ENCODE peak calls at places on chromosomes 4 and X, in ten cellular contexts. B is Peyer's patch, S is cardiac fibroblast, A is IMR-90, G is lower leg skin, I is A549, D is HFF-Myc, O is RWPE2, J is suprapubic skin, P is tibial nerve. N is an unnamed sample.

GRCh38 chr4:65968873-65969272 is 298.6 kb upstream of the EPHA5 start:
- DNase-seq in J (no peak), P (no peak), A (no peak), I (peak), G (no peak), D (no peak), S (peak), O (no peak), B (no peak), N (peak)

GRCh38 chr4:179941911-179942310 is 2301.3 kb upstream of the TENM3 start:
- DNase-seq in I (no peak), P (no peak), A (no peak), D (no peak), J (no peak), B (no peak), G (no peak), O (no peak), S (no peak), N (no peak)

GRCh38 chr4:140673729-140674128 is 82.5 kb downstream of the TBC1D9 start:
- DNase-seq in J (no peak), I (no peak), P (no peak), G (no peak), A (peak), D (peak), B (no peak), S (no peak), O (no peak), N (peak)

GRCh38 chr4:56544573-56545131 is 39.1 kb downstream of the ARL9 start:
- DNase-seq in D (peak), P (peak), G (peak), J (peak), A (peak), S (peak), O (peak), I (peak), B (peak), N (peak)

GRCh38 chr4:2497324-2497723 is 28.4 kb downstream of the RNF4 start:
- DNase-seq in G (no peak), I (no peak), D (no peak), B (no peak), O (no peak), S (no peak), J (no peak), P (no peak), A (no peak), N (no peak)

GRCh38 chr4:42151568-42152506 is 618 bp downstream of the BEND4 start:
- DNase-seq in A (no peak), S (no peak), G (no peak), O (no peak), I (no peak), J (no peak), D (no peak), P (no peak), B (peak), N (no peak)

GRCh38 chr4:88134536-88135361 is 23.7 kb downstream of the ABCG2 start:
- DNase-seq in G (no peak), O (no peak), D (no peak), S (no peak), A (no peak), I (peak), B (peak), P (no peak), J (no peak), N (no peak)

GRCh38 chr4:38728651-38729141 is 54.1 kb downstream of the TLR10 start:
- DNase-seq in J (no peak), B (peak), P (no peak), A (no peak), S (no peak), O (no peak), G (no peak), I (peak), D (no peak), N (no peak)

GRCh38 chrX:13036896-13037295 is 7.5 kb downstream of the FAM9C start:
- DNase-seq in D (no peak), G (no peak), P (no peak), J (no peak), O (no peak), I (no peak), S (no peak), B (no peak), A (no peak), N (no peak)

GRCh38 chr4:132827522-132827921 is 321.6 kb upstream of the PCDH10 start:
- DNase-seq in S (no peak), G (no peak), O (no peak), B (no peak), P (no peak), J (no peak), I (no peak), D (no peak), A (no peak), N (no peak)

DNA sequence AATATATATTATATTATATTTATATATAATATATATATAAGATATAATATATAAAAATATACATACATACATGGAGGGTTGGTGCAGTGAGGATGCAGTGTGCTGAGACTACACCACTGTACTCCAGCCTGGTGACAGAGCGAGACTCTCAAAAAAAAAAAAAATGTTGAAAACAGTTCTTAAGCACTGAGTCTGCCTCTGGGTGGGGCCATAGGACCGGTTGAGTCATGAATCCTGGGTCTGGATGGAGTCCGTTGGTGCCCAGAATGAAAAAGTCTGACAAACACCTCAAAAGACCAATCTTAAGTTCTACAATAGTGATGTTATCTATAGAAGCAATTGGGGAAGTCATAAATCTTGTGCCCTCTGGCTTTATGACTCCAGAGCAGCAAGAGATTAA is 70.5 kb downstream of the FGFBP1 start:
- DNase-seq in B (no peak), O (no peak), A (no peak), J (no peak), G (peak), I (peak), S (peak), P (no peak), D (no peak), N (peak)
- H3K4me3 ChIP-seq in B (no peak), O (no peak), A (no peak), J (no peak), G (no peak), I (no peak), S (no peak), P (no peak), D (no peak), N (no peak)

GRCh38 chrX:38018734-38019410 is 12.5 kb downstream of the SYTL5 start:
- DNase-seq in O (no peak), D (no peak), G (no peak), I (no peak), P (no peak), J (no peak), A (no peak), B (no peak), S (no peak), N (no peak)
- H3K4me3 ChIP-seq in O (no peak), D (no peak), G (no peak), I (no peak), P (no peak), J (no peak), A (no peak), B (no peak), S (no peak), N (peak)

GRCh38 chr4:156939801-156940200 is 31.8 kb downstream of the PDGFC start:
- DNase-seq in J (no peak), I (no peak), S (peak), A (no peak), B (no peak), D (no peak), G (no peak), O (no peak), P (no peak), N (peak)
- H3K4me3 ChIP-seq in J (no peak), I (no peak), S (no peak), A (no peak), B (no peak), D (no peak), G (no peak), O (no peak), P (no peak), N (no peak)

GRCh38 chr4:111556141-111556781 is 589.0 kb upstream of the FAM241A start:
- DNase-seq in O (no peak), A (peak), D (peak), I (no peak), P (no peak), B (no peak), S (peak), J (no peak), G (no peak), N (peak)
- H3K4me3 ChIP-seq in O (no peak), A (no peak), D (no peak), I (no peak), P (no peak), B (no peak), S (no peak), J (no peak), G (no peak), N (no peak)

DNA sequence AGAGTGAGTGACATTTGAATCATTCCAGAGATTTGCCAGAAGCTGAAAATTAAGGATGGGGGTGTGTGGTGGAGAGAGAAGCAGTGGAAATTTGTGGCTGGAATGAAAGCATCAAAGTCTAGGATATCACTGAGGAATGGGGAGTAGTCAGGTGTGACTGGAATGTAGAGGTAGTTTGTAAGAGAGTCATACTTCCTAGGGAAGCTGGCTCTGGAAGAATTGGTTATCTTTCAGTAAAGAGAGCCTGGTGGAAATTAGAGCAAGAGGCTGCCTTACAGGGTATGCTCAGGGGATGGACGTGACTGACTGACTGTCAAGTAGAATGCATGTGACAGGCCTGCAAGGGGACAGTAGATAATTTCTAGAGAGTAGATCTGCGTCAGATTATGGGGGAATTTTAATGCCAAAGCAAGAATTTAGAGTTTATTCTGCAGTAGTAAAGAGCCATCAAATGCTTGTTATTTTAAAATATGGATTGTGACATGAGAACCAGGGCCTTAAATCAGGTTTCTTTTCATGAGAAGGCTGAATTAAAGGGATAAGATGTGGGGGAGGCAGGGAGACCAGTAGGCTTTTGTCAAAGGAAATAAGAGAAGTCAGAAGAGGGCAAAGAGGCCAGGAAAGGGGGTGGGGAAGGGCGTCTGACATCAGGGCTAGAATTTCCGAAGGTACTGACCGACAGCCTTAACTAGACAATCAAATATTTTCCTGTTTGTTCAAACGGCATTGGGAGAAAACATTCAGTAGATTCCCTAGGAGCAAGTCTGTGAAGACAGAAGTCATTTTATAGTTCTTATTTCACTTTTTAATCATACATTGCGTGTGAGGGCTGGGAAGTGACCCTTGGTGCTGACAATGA is 109.9 kb downstream of the AFF1 start:
- DNase-seq in I (no peak), D (no peak), S (peak), A (no peak), J (no peak), O (no peak), P (no peak), G (no peak), B (no peak), N (no peak)
- H3K4me3 ChIP-seq in I (no peak), D (no peak), S (no peak), A (no peak), J (peak), O (no peak), P (no peak), G (no peak), B (no peak), N (no peak)

GRCh38 chr4:110636231-110636676 is 13.4 kb upstream of the PITX2 start:
- DNase-seq in I (peak), D (no peak), A (no peak), B (no peak), G (no peak), S (no peak), J (no peak), P (no peak), O (no peak), N (no peak)

GRCh38 chr4:110635155-110635479 is 12.2 kb upstream of the PITX2 start:
- DNase-seq in O (no peak), J (no peak), I (no peak), A (no peak), G (no peak), B (no peak), D (no peak), S (no peak), P (no peak), N (no peak)

GRCh38 chr4:110638347-110638746 is 15.5 kb upstream of the PITX2 start:
- DNase-seq in A (no peak), S (no peak), I (no peak), G (no peak), D (no peak), B (no peak), O (no peak), P (no peak), J (no peak), N (no peak)

GRCh38 chr4:110637408-110638131 is 14.7 kb upstream of the PITX2 start:
- DNase-seq in D (no peak), B (no peak), A (no peak), P (no peak), I (no peak), O (no peak), J (no peak), S (no peak), G (no peak), N (no peak)

DNA sequence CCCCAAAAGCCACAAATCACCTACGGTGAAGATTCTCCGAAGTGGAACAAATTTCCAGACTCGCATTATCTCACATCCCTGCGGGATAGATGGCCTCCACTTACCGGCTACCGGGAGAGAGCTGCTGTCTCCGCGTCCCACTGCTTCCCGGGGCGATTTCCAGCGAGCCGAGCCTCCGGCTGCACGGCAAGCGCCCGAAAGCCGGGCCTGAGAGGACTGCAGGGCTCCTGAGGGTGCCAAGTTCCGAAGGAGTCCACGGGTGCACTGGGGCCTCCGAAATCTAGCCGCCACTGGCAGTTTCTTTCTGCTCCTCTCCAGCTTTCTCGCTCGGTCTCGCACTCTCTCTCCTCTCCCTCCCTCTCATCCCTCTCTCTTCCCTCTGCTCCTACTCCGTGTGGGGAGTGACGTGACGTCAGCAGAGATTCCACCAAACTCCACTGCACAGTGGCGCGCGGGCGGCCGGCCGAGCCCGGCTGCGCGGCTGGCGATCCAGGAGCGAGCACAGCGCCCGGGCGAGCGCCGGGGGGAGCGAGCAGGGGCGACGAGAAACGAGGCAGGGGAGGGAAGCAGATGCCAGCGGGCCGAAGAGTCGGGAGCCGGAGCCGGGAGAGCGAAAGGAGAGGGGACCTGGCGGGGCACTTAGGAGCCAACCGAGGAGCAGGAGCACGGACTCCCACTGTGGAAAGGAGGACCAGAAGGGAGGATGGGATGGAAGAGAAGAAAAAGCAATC is 14.0 kb upstream of the PITX2 start:
- DNase-seq in A (peak), J (no peak), B (no peak), O (no peak), S (peak), D (peak), P (no peak), I (peak), G (no peak), N (no peak)
- H3K4me3 ChIP-seq in A (peak), J (peak), B (no peak), O (no peak), S (peak), D (peak), P (peak), I (peak), G (no peak), N (no peak)

DNA sequence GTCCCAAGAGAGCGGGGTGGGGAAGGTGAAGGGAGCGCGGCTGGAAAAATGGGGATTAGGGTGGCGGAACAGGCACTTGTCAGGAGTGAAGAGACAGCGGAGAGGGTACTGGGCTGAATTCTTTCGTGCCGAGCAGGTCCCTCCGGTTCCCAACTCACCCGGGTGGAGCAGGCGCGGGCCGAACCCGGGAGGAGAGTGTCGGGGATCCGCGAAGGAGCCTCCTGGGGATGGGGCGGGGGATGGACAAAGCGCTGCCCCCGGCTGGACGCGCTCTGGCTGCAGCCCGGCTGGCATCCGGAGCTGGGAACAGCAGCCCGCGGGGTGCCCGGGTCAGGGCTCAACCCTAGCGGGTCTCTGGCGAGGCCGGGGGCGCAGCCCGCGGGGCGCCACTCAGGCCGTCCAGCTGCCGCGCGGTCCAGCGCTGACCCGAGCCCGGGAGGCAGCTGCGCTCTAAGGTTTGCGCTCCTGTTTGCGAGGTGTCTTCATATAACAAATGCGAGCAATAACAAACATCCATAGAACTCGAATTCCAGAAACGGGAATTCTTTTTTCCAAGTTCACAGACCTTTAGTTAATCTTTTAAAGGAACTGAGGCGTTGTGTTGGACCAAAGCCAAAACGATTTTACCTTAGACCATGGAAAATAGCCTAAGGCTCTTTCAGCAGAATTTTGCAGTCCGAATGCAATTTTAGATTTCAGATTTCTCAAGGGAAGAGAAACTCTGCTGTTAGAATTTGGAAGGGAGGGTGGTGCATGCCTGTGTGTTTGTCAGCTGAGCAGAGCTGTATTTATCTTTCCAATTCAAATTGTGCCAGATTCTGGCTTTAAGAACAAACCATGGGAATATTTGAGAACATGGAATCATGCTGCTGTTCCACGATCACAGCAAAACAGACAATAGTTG is 707 bp downstream of the NPY5R start:
- DNase-seq in G (no peak), B (no peak), A (no peak), O (no peak), J (peak), D (no peak), P (no peak), S (no peak), I (no peak), N (no peak)
- H3K4me3 ChIP-seq in G (peak), B (peak), A (no peak), O (no peak), J (peak), D (no peak), P (peak), S (peak), I (peak), N (peak)

DNA sequence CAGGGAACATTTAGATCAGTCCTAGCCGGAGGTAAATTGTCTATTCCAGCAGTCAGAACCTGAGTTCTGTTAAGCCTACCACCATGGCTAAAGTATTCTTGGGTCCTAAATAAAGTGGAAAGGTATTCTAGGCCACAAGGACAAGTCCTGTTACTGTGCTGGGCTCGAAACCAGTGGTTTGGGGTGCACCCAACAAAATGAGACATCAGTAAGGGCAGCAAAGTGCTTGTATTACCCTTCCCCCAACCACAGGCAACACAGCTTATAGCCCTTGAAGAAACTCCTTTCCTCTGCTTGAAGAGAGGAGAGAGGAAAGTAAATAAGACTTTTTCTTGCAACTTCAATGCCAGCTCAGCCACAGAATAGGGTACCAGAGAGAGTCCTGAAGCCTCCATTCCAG is 1345.6 kb downstream of the PCDH18 start:
- DNase-seq in O (no peak), I (no peak), G (no peak), P (no peak), B (no peak), D (no peak), J (no peak), S (no peak), A (no peak), N (no peak)
- H3K4me3 ChIP-seq in O (no peak), I (no peak), G (no peak), P (no peak), B (no peak), D (no peak), J (no peak), S (no peak), A (no peak), N (no peak)

DNA sequence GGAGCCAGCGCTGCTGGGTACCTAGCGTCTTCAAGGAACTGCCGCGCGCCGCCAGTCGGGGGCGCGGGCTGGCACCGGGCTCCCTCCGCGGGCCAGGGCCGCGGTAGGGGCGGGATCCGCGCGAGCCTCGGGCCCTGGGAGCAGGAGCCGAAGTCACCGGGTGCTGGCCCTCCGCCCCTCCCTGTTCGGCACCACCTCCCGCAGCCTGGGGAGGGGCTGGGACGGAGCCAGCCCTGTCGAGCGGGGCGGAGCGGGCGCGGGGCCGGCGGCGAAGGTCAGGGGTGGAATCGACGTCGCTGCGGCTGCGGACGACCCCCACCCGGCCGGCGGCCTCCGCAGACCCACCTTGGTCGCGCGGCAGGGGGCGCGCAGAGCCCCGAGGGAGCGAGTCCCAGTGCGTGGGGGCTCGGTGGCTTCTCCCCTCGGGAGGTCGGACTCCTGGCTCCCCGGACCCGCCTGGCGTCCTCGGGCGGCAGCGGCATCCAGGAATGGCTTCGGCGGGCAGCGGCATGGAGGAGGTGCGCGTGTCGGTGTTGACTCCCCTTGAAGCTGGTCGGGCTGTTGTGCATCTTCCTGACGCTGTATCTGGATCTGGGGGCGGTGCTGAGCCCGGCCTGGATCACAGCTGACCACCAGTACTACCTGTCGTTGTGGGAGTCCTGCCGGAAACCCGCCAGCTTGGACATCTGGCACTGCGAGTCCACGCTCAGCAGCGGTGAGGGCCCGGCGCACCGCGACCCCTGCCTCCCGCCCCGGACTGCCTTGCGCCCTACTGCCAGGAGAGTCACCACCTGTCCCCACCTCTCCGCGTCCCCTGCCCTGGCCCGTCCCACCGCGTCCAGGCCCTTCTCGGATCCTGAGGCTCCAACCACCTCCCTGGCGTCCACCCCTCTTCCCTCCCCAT is 50.5 kb upstream of the FAM47C start:
- DNase-seq in B (no peak), S (no peak), P (no peak), I (peak), A (no peak), J (no peak), D (no peak), O (no peak), G (no peak), N (no peak)
- H3K4me3 ChIP-seq in B (no peak), S (peak), P (peak), I (peak), A (no peak), J (peak), D (no peak), O (peak), G (no peak), N (peak)